ENCODE peak calls at places on chromosomes 2 and 18, in five cellular contexts. W is Panc1, H is HTR-8/SVneo, J is endothelial cell, B is cardiac fibroblast. V is an unnamed sample.

GRCh38 chr2:151851761-151852160 is 23.5 kb upstream of the ARL5A start:
- DNase-seq in W (no peak), H (no peak), J (no peak), B (no peak), V (no peak)

GRCh38 chr2:227612546-227613271 is 1.9 kb downstream of the SCYGR3 start:
- DNase-seq in W (no peak), H (no peak), J (no peak), B (no peak), V (no peak)

GRCh38 chr2:223772363-223772762 is 65.0 kb downstream of the AP1S3 start:
- DNase-seq in W (no peak), H (no peak), J (no peak), B (no peak), V (no peak)

GRCh38 chr2:102788880-102789250 is 27.0 kb downstream of the TMEM182 start:
- DNase-seq in W (no peak), H (no peak), J (no peak), B (no peak), V (no peak)

GRCh38 chr2:174028935-174029334 is 63.8 kb upstream of the SP3 start:
- DNase-seq in W (no peak), H (no peak), J (no peak), B (no peak), V (no peak)

GRCh38 chr18:26052497-26052896 is 37.9 kb downstream of the SS18 start:
- DNase-seq in W (no peak), H (no peak), J (no peak), B (peak), V (no peak)

GRCh38 chr2:67797801-67798535 is 264.8 kb downstream of the C1D start:
- DNase-seq in W (no peak), H (no peak), J (no peak), B (peak), V (no peak)

GRCh38 chr2:118380915-118381653 is 292.8 kb downstream of the INSIG2 start:
- DNase-seq in W (no peak), H (no peak), J (no peak), B (no peak), V (no peak)

GRCh38 chr18:45775241-45775676 is 50.2 kb upstream of the SIGLEC15 start:
- DNase-seq in W (no peak), H (no peak), J (peak), B (peak), V (peak)